ENCODE peak calls at places on chromosomes 7 and 10, in eight cellular contexts. L, S, F, D, X, T, E and N are unnamed samples.

GRCh38 chr7:139526578-139527544 is 3.4 kb downstream of the CLEC2L start:
- DNase-seq in L (no peak), S (peak; percentile 75), F (no peak), D (no peak), X (no peak), T (no peak), E (peak; percentile 98), N (no peak)

GRCh38 chr7:67387851-67388250 is 391.2 kb downstream of the TYW1 start:
- DNase-seq in L (no peak), S (no peak), F (no peak), D (no peak), X (no peak), T (no peak), E (no peak), N (no peak)

GRCh38 chr10:102713483-102713813 is 749 bp downstream of the ARL3 start:
- DNase-seq in L (no peak), S (no peak), F (no peak), D (no peak), X (no peak), T (no peak), E (no peak), N (no peak)

GRCh38 chr7:91212592-91212991 is 51.6 kb upstream of the FZD1 start:
- DNase-seq in L (no peak), S (peak; percentile 19), F (no peak), D (no peak), X (no peak), T (no peak), E (peak; percentile 41), N (no peak)

GRCh38 chr7:29866490-29866930 is 60.2 kb downstream of the WIPF3 start:
- DNase-seq in L (no peak), S (peak; percentile 69), F (no peak), D (no peak), X (no peak), T (no peak), E (peak; percentile 67), N (no peak)

GRCh38 chr7:50125766-50126165 is 32.7 kb upstream of the ZPBP start:
- DNase-seq in L (no peak), S (no peak), F (no peak), D (no peak), X (no peak), T (no peak), E (no peak), N (no peak)

GRCh38 chr7:149281508-149282330 is 19.7 kb downstream of the ZNF783 start:
- DNase-seq in L (no peak), S (no peak), F (no peak), D (no peak), X (no peak), T (no peak), E (no peak), N (no peak)

GRCh38 chr10:114100848-114101741 is 57.4 kb downstream of the ADRB1 start:
- DNase-seq in L (peak; percentile 48), S (no peak), F (peak; percentile 55), D (no peak), X (no peak), T (no peak), E (peak; percentile 58), N (no peak)

GRCh38 chr7:41641006-41641714 is 61.7 kb downstream of the INHBA start:
- DNase-seq in L (no peak), S (peak; percentile 10), F (no peak), D (no peak), X (no peak), T (no peak), E (no peak), N (no peak)

GRCh38 chr7:131745645-131746248 is 189.3 kb upstream of the PODXL start:
- DNase-seq in L (no peak), S (no peak), F (no peak), D (no peak), X (no peak), T (peak; percentile 29), E (peak; percentile 40), N (peak; percentile 76)

GRCh38 chr10:113297226-113297625 is 255.6 kb upstream of the HABP2 start:
- DNase-seq in L (no peak), S (no peak), F (no peak), D (no peak), X (no peak), T (no peak), E (peak; percentile 47), N (no peak)